ENCODE peak calls at places on chromosomes 2 and 18, in four cellular contexts. F is sigmoid colon, C is upper lobe of left lung, V is stomach. S is an unnamed sample. For H3K36me3, the result is how much of the 10 kb centered on the place peaks cover.

GRCh38 chr2:200432296-200432695 is 77.6 kb downstream of the KCTD18 start:
- DNase-seq in C (no peak), F (no peak), V (no peak), S (no peak)

GRCh38 chr2:140117371-140117770 is 1337.2 kb upstream of the NXPH2 start:
- DNase-seq in C (no peak), V (no peak), F (no peak), S (no peak)

GRCh38 chr2:20172273-20173052 is 52.5 kb downstream of the SDC1 start:
- DNase-seq in F (no peak), V (peak), C (peak), S (no peak)

GRCh38 chr2:174939046-174939445 is 66.1 kb downstream of the CHN1 start:
- DNase-seq in F (no peak), C (no peak), V (no peak), S (no peak)

GRCh38 chr2:117850015-117850414 is 35.5 kb downstream of the DDX18 start:
- DNase-seq in V (no peak), C (no peak), F (no peak), S (no peak)

GRCh38 chr2:165572155-165572554 is 102.7 kb downstream of the CSRNP3 start:
- DNase-seq in C (no peak), V (no peak), F (no peak), S (no peak)

GRCh38 chr2:79977782-79978181 is 326.8 kb downstream of the LRRTM1 start:
- DNase-seq in V (no peak), C (no peak), F (no peak), S (no peak)

GRCh38 chr2:25365241-25365640 is 23.5 kb upstream of the DNMT3A start:
- DNase-seq in C (no peak), V (no peak), F (no peak), S (no peak)

GRCh38 chr2:5609191-5609590 is 83.0 kb upstream of the SOX11 start:
- DNase-seq in F (no peak), V (no peak), C (no peak), S (no peak)

DNA sequence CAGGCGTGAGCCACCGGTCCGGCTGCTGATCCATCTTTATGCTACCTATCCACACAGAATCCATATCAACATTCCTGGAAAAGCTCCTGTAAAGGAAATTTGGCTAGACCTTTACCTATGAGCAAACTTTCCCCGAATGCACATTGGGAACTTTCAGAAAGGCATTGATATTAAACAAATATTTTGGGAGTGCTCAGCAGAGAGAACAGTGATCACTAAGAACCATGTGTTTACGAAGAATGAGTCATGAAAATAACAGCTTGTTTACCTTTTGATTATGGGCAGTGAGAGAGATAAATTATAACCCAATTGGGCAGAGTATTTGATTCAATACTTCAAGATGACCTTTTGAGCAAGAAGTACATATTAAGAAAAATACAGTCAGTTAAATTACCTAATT is 189.7 kb upstream of the CDH2 start:
- DNase-seq in V (no peak), F (no peak), C (no peak), S (no peak)
- TF ChIP-seq POLR2AphosphoS5 in V (no peak), F (no peak), C (no peak), S (no peak)

DNA sequence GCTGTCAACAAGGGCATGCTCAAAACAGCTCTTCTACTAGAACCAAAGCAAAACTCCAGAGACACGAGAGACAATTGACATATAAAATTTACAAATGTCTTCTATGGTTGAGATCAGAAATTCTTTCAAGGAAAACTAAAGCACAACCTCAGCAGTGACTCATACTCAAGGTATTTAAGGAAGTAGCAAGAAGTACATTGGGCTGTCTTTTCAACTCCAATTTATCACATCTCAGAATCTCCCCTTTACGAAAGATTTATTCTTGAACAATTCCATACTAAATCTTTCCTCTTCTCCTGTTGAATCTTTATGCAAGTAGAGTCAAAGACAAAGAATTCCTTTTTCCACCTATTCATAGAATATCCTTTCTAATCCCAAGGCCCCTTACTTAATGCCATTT is 324.0 kb downstream of the IRS1 start:
- DNase-seq in F (no peak), C (no peak), V (no peak), S (no peak)
- H3K36me3 ChIP-seq in F (under half), C (under half), V (under half), S (under half)

GRCh38 chr2:63842149-63843061 is 709 bp downstream of the UGP2 start:
- DNase-seq in C (peak), F (peak), V (peak), S (peak)

GRCh38 chr2:63844616-63845015 is 2.9 kb downstream of the UGP2 start:
- DNase-seq in C (no peak), V (no peak), F (no peak), S (no peak)

GRCh38 chr2:63843791-63844190 is 2.1 kb downstream of the UGP2 start:
- DNase-seq in C (no peak), F (no peak), V (no peak), S (no peak)

GRCh38 chr2:63841254-63842022 is at the start of gene UGP2:
- DNase-seq in F (peak), V (peak), C (peak), S (peak)

GRCh38 chr2:63843093-63843492 is 1.4 kb downstream of the UGP2 start:
- DNase-seq in C (no peak), F (no peak), V (no peak), S (no peak)
- TF ChIP-seq POLR2AphosphoS5 in C (no peak), F (no peak), V (no peak), S (no peak)

DNA sequence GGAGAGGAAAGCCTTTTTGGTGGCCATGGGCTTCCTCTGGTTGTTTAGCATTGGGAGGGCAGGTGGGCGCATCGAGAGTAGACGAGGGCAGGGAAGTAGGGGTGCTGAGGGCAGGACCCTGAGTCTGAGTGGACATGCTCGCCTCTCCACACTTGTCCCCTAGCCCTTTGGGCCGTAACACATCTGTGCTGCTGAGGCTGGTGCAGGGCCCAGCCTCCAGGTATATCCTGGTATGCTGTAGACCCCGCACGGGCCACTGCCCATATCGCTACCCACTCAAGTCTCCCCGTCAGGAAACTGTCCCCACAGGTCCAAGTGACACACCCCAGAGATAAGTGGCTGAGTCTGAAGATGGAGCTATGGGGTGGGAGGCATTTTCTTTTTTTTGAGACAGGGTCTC is 13.7 kb upstream of the CCDC74B start:
- DNase-seq in C (no peak), V (no peak), F (no peak), S (no peak)
- H3K36me3 ChIP-seq in C (half or more), V (half or more), F (under half), S (under half)

DNA sequence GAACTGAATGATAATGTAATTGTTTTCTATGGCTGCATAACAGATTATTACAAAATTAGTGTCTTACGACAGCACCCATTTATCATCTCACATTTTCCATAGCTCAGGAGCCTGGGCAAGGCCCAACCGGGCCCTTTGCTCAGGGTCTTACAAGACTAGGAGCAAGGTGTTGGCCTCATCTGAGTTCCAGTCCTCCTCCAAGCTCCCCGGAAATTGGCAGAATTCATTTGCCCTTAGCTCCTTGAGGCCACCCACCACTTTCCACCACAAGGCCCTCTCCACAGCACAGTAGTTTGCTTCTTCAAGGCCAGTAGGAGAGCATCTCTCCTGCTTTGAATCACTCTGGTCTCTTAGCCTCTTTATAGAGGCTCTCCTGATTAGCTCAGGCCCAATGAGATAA is 89.2 kb upstream of the SALL3 start:
- DNase-seq in C (no peak), V (no peak), F (no peak), S (no peak)
- TF ChIP-seq POLR2AphosphoS5 in C (no peak), V (no peak), F (no peak), S (no peak)

GRCh38 chr2:54653572-54654204 is 69.8 kb upstream of the EML6 start:
- DNase-seq in C (no peak), V (no peak), F (no peak), S (no peak)
- H3K36me3 ChIP-seq in C (half or more), V (half or more), F (half or more), S (half or more)

DNA sequence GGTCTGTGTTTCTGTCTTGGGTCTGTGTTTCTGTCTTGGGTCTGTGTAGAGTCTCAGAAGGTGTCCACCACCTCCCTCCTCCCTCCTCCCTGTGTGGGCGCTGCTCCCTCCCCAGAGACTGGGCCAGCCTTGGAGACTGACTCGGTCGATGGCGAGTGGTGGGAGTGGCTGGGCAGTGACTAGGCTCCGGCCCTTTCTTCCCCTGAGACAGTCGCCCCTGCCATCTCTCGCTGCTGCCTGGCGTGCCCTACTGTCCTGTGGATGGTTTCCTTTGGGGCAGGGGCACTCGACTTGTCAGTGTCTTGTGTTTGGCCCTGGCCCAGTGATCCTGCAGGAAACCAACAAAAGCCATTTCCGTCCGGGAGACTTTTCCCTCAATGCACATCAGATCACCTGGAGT is 215.8 kb downstream of the NDUFA10 start:
- DNase-seq in C (peak), V (peak), F (peak), S (no peak)
- TF ChIP-seq POLR2AphosphoS5 in C (no peak), V (no peak), F (no peak), S (no peak)

DNA sequence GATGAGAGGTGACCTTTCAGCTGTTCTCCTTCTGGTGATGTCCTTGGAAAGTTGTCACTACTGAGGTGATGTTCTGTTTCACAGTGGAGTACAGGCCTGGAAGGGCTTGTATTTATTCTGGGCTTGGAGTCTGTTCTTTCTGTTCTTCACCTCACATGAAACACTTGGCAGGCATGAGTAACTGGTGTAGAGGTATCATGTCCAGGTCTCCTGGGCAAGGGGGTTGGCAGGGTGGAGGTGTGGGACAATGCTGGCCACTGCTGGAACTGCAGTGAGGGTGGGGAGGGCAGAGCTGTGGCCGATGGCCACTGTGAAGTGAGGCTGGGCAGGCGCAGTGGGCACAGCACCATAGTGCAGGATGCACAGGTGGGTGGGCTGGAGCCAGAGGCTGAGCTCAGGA is 35.4 kb downstream of the PLEKHB2 start:
- DNase-seq in F (no peak), C (no peak), V (no peak), S (no peak)
- H3K36me3 ChIP-seq in F (under half), C (under half), V (half or more), S (under half)

GRCh38 chr2:8684885-8685696 is 3.2 kb downstream of the ID2 start:
- DNase-seq in F (peak), V (peak), C (peak), S (peak)
- TF ChIP-seq POLR2AphosphoS5 in F (peak), V (peak), C (peak), S (peak)

DNA sequence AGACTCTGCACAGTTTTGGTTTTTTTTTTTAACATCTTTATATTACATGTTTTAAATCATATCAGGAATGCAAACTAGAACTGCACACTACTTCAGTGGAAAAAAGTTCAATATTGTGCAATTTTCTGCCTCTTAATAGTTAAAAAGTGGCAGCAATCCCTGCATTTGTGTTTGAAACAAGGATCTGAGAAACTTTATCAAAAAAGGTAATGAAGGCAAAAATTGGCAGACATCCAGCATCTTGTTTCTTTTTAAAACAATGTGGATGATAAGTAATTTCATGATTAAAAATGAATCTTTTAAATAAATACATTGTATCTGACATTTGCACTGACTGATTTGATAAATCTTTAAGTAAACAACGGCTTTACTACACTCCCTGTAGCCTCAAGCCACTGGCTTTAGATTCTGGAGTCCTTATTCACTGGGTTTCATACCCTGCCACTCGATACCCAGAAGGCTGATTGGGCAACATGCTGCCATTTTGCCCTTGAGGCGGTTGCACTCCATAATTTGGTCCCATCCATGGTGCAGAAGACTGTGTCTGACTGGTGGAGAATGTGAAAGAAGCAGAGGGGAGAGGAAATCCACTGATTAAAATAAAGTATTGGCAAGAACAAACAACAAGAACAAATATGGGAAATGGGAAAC is 21.6 kb upstream of the C2orf42 start:
- DNase-seq in C (no peak), V (no peak), F (no peak), S (no peak)
- H3K36me3 ChIP-seq in C (under half), V (under half), F (under half), S (half or more)

S was measured in transverse colon.